ENCODE peak calls at places on chromosomes 16 and 17, in five cellular contexts. X is WTC11, Y is endodermal cell, D is GM06990, F is mesothelial cell of epicardium. J is an unnamed sample.

GRCh38 chr17:8964801-8965393 is 610 bp downstream of the PIK3R5 start:
- DNase-seq in X (no peak), Y (no peak), D (peak), F (no peak), J (no peak)

GRCh38 chr16:17273142-17273561 is 197.6 kb downstream of the XYLT1 start:
- DNase-seq in X (no peak), Y (no peak), D (no peak), F (no peak), J (no peak)

GRCh38 chr17:82374626-82375331 is 3.2 kb downstream of the UTS2R start:
- DNase-seq in X (no peak), Y (peak), D (no peak), F (no peak), J (no peak)

GRCh38 chr16:66649167-66649566 is 44.7 kb downstream of the CMTM3 start:
- DNase-seq in X (no peak), Y (no peak), D (no peak), F (no peak), J (no peak)

GRCh38 chr16:10972956-10973464 is 28.6 kb downstream of the CLEC16A start:
- DNase-seq in X (no peak), Y (no peak), D (no peak), F (no peak), J (no peak)

GRCh38 chr16:31327675-31328225 is 27.2 kb upstream of the ITGAX start:
- DNase-seq in X (peak), Y (peak), D (no peak), F (no peak), J (no peak)

GRCh38 chr16:79211581-79211980 is 389.0 kb downstream of the MAF start:
- DNase-seq in X (no peak), Y (peak), D (no peak), F (no peak), J (no peak)

GRCh38 chr16:23182206-23182674 is 305 bp upstream of the SCNN1G start:
- DNase-seq in X (peak), Y (peak), D (peak), F (peak), J (peak)

GRCh38 chr17:69466905-69467630 is 52.6 kb downstream of the MAP2K6 start:
- DNase-seq in X (no peak), Y (peak), D (no peak), F (no peak), J (no peak)

GRCh38 chr17:71423871-71424546 is 696.8 kb upstream of the SOX9 start:
- DNase-seq in X (no peak), Y (peak), D (peak), F (no peak), J (no peak)

GRCh38 chr17:62807812-62808575 is at the start of gene MARCHF10:
- DNase-seq in X (peak), Y (peak), D (peak), F (peak), J (peak)

GRCh38 chr16:48158296-48158695 is 2.5 kb upstream of the ABCC12 start:
- DNase-seq in X (no peak), Y (no peak), D (peak), F (no peak), J (no peak)

GRCh38 chr16:82470506-82471196 is 156.1 kb upstream of the CDH13 start:
- DNase-seq in X (no peak), Y (no peak), D (no peak), F (no peak), J (no peak)

GRCh38 chr17:54754560-54754959 is 146.1 kb upstream of the TOM1L1 start:
- DNase-seq in X (peak), Y (peak), D (no peak), F (no peak), J (no peak)

GRCh38 chr16:2231016-2231931 is 5.0 kb upstream of the DNASE1L2 start:
- DNase-seq in X (no peak), Y (no peak), D (no peak), F (no peak), J (no peak)

GRCh38 chr17:52546493-52546892 is 388.0 kb upstream of the CA10 start:
- DNase-seq in X (no peak), Y (no peak), D (no peak), F (no peak), J (no peak)

GRCh38 chr16:4306439-4307214 is 9.2 kb upstream of the GLIS2 start:
- DNase-seq in X (no peak), Y (peak), D (peak), F (no peak), J (peak)

GRCh38 chr16:78045865-78046581 is 23.7 kb downstream of the CLEC3A start:
- DNase-seq in X (peak), Y (peak), D (peak), F (peak), J (peak)

GRCh38 chr16:89656435-89657121 is 930 bp downstream of the CHMP1A start:
- DNase-seq in X (no peak), Y (peak), D (no peak), F (no peak), J (peak)
- TF ChIP-seq CTCF in X (no peak), Y (no peak), D (no peak), F (no peak), J (no peak)

GRCh38 chr16:50547340-50547865 is 793 bp upstream of the NKD1 start:
- DNase-seq in X (peak), Y (peak), D (peak), F (no peak), J (peak)
- TF ChIP-seq CTCF in X (no peak), Y (peak), D (peak), F (no peak), J (no peak)

GRCh38 chr17:57401556-57402488 is 145.5 kb downstream of the MSI2 start:
- DNase-seq in X (peak), Y (peak), D (no peak), F (no peak), J (no peak)
- TF ChIP-seq CTCF in X (no peak), Y (peak), D (peak), F (no peak), J (peak)

GRCh38 chr17:6430769-6431168 is 4.2 kb downstream of the AIPL1 start:
- DNase-seq in X (no peak), Y (no peak), D (no peak), F (no peak), J (no peak)
- TF ChIP-seq CTCF in X (peak), Y (peak), D (peak), F (peak), J (no peak)

GRCh38 chr17:35428229-35428628 is 4.1 kb downstream of the SLFN12 start:
- DNase-seq in X (no peak), Y (no peak), D (no peak), F (no peak), J (no peak)

GRCh38 chr17:35429702-35430101 is 2.6 kb downstream of the SLFN12 start:
- DNase-seq in X (no peak), Y (no peak), D (no peak), F (no peak), J (no peak)

GRCh38 chr17:35432176-35433074 is at the start of gene SLFN12:
- DNase-seq in X (peak), Y (peak), D (peak), F (no peak), J (no peak)

GRCh38 chr17:35438433-35438832 is 6.1 kb upstream of the SLFN12 start:
- DNase-seq in X (no peak), Y (no peak), D (no peak), F (no peak), J (no peak)

GRCh38 chr17:35433075-35433894 is 985 bp upstream of the SLFN12 start:
- DNase-seq in X (peak), Y (peak), D (peak), F (peak), J (peak)
- TF ChIP-seq CTCF in X (no peak), Y (peak), D (no peak), F (no peak), J (no peak)

GRCh38 chr16:1058216-1058615 is 14.3 kb upstream of the SSTR5 start:
- DNase-seq in X (no peak), Y (no peak), D (no peak), F (no peak), J (no peak)

GRCh38 chr16:1056196-1056595 is 16.4 kb upstream of the SSTR5 start:
- DNase-seq in X (no peak), Y (no peak), D (no peak), F (no peak), J (no peak)

GRCh38 chr16:1055557-1055924 is 17.0 kb upstream of the SSTR5 start:
- DNase-seq in X (no peak), Y (no peak), D (no peak), F (no peak), J (no peak)

GRCh38 chr16:1059310-1059709 is 13.2 kb upstream of the SSTR5 start:
- DNase-seq in X (no peak), Y (no peak), D (no peak), F (no peak), J (no peak)

GRCh38 chr16:1057252-1057932 is 15.2 kb upstream of the SSTR5 start:
- DNase-seq in X (peak), Y (peak), D (peak), F (no peak), J (peak)
- TF ChIP-seq CTCF in X (peak), Y (peak), D (peak), F (peak), J (peak)

GRCh38 chr17:18155179-18155578 is 28.4 kb upstream of the ALKBH5 start:
- DNase-seq in X (no peak), Y (no peak), D (no peak), F (no peak), J (no peak)

GRCh38 chr17:18158022-18158600 is 25.5 kb upstream of the ALKBH5 start:
- DNase-seq in X (peak), Y (peak), D (peak), F (peak), J (peak)

GRCh38 chr17:18157354-18157985 is 26.2 kb upstream of the ALKBH5 start:
- DNase-seq in X (no peak), Y (no peak), D (no peak), F (no peak), J (no peak)

GRCh38 chr17:18156976-18157280 is 26.7 kb upstream of the ALKBH5 start:
- DNase-seq in X (no peak), Y (no peak), D (no peak), F (no peak), J (no peak)

GRCh38 chr17:18156171-18156975 is 27.3 kb upstream of the ALKBH5 start:
- DNase-seq in X (no peak), Y (no peak), D (no peak), F (no peak), J (no peak)
- TF ChIP-seq CTCF in X (no peak), Y (no peak), D (peak), F (no peak), J (no peak)

DNA sequence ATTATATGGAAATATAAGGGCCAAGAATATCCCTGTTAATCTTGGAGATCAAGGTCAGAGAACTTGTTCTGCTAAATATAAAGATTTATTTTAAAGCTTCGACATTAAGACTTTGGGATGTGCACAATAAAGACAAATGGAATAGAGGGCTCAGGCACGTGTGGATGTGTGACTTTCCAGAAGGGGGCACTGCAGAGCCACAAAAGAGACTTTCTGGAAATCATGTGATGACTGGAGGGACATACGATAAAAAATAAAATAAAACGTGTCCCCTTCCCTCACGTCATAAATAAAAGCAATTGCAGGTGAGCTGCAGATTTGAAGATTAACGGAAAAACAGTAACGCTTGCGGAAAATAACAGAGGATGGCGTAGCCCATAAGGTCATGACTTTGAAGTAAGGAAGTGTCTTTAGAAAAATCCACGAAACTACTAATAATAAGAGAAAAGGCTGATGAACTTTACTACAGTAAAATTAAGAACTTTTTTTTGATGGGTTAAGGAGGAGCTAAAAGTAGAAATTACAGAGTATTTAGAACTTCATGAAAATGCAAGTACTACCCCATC is 9.4 kb upstream of the ENGASE start:
- DNase-seq in X (peak), Y (peak), D (no peak), F (no peak), J (peak)
- TF ChIP-seq CTCF in X (peak), Y (peak), D (peak), F (peak), J (peak)

J was measured in nephron progenitor cell.